ENCODE peak calls at places on chromosomes 1 and 21, in five cellular contexts. S, L, Y, V and P are unnamed samples.

GRCh38 chr1:153070243-153070642 is 1.2 kb downstream of the SPRR2B start:
- DNase-seq in S (no peak), L (no peak), Y (no peak), V (no peak), P (no peak)

GRCh38 chr1:201503397-201504176 is 3.3 kb downstream of the CSRP1 start:
- DNase-seq in Y (peak), L (peak), V (peak), S (no peak), P (peak)

GRCh38 chr1:10210841-10211804 is 753 bp downstream of the KIF1B start:
- DNase-seq in S (peak), L (peak), V (peak), Y (peak), P (peak)

GRCh38 chr1:59061876-59062275 is 235.0 kb upstream of the FGGY start:
- DNase-seq in Y (peak), L (peak), S (peak), V (peak), P (peak)

GRCh38 chr1:200638073-200638472 is 17.5 kb upstream of the KIF14 start:
- DNase-seq in S (no peak), Y (no peak), V (no peak), L (no peak), P (no peak)

GRCh38 chr21:14457762-14458161 is 74.8 kb upstream of the HSPA13 start:
- DNase-seq in Y (no peak), S (no peak), V (no peak), L (no peak), P (no peak)

GRCh38 chr1:152906023-152906565 is 2.3 kb upstream of the IVL start:
- DNase-seq in V (peak), Y (no peak), S (no peak), L (peak), P (no peak)

GRCh38 chr1:199122532-199123311 is 483.9 kb downstream of the PTPRC start:
- DNase-seq in V (peak), S (no peak), Y (no peak), L (peak), P (peak)

GRCh38 chr1:51551081-51551480 is 32.0 kb upstream of the EPS15 start:
- DNase-seq in S (no peak), Y (peak), L (no peak), V (no peak), P (no peak)